ENCODE peak calls at places on chromosomes 2 and 18, in seven cellular contexts. One of them, this sample, is unnamed.

GRCh38 chr2:70010222-70011111 is 49.0 kb upstream of the ASPRV1 start:
- DNase-seq in stimulated activated CD4-positive, alpha-beta T cell treated with anti-CD3 and anti-CD28 coated beads, Interleukin-1b, Interleukin-23, amount 100 ng/mL, for 24 hours: no peak
- DNase-seq in myocyte: no peak
- DNase-seq in D341Med: no peak
- DNase-seq in Right ventricle myocardium superior: no peak
- DNase-seq in DMS153: peak
- DNase-seq in B cell: no peak
- DNase-seq in this sample: peak

GRCh38 chr2:70685771-70686171 is 82.2 kb downstream of the ADD2 start:
- DNase-seq in stimulated activated CD4-positive, alpha-beta T cell treated with anti-CD3 and anti-CD28 coated beads, Interleukin-1b, Interleukin-23, amount 100 ng/mL, for 24 hours: no peak
- DNase-seq in myocyte: no peak
- DNase-seq in D341Med: peak
- DNase-seq in Right ventricle myocardium superior: no peak
- DNase-seq in DMS153: no peak
- DNase-seq in B cell: no peak
- DNase-seq in this sample: no peak

GRCh38 chr2:204899983-204900382 is 354.7 kb downstream of the PARD3B start:
- DNase-seq in stimulated activated CD4-positive, alpha-beta T cell treated with anti-CD3 and anti-CD28 coated beads, Interleukin-1b, Interleukin-23, amount 100 ng/mL, for 24 hours: no peak
- DNase-seq in myocyte: no peak
- DNase-seq in D341Med: no peak
- DNase-seq in Right ventricle myocardium superior: no peak
- DNase-seq in DMS153: no peak
- DNase-seq in B cell: no peak
- DNase-seq in this sample: no peak

GRCh38 chr2:150371066-150371812 is 116.2 kb downstream of the RND3 start:
- DNase-seq in stimulated activated CD4-positive, alpha-beta T cell treated with anti-CD3 and anti-CD28 coated beads, Interleukin-1b, Interleukin-23, amount 100 ng/mL, for 24 hours: no peak
- DNase-seq in myocyte: no peak
- DNase-seq in D341Med: no peak
- DNase-seq in Right ventricle myocardium superior: no peak
- DNase-seq in DMS153: no peak
- DNase-seq in B cell: no peak
- DNase-seq in this sample: no peak

GRCh38 chr2:209636066-209636465 is 135.6 kb upstream of the UNC80 start:
- DNase-seq in stimulated activated CD4-positive, alpha-beta T cell treated with anti-CD3 and anti-CD28 coated beads, Interleukin-1b, Interleukin-23, amount 100 ng/mL, for 24 hours: no peak
- DNase-seq in myocyte: no peak
- DNase-seq in D341Med: no peak
- DNase-seq in Right ventricle myocardium superior: no peak
- DNase-seq in DMS153: no peak
- DNase-seq in B cell: no peak
- DNase-seq in this sample: no peak

GRCh38 chr18:31489311-31489710 is 8.7 kb upstream of the DSG2 start:
- DNase-seq in stimulated activated CD4-positive, alpha-beta T cell treated with anti-CD3 and anti-CD28 coated beads, Interleukin-1b, Interleukin-23, amount 100 ng/mL, for 24 hours: no peak
- DNase-seq in myocyte: no peak
- DNase-seq in D341Med: no peak
- DNase-seq in Right ventricle myocardium superior: no peak
- DNase-seq in DMS153: no peak
- DNase-seq in B cell: no peak
- DNase-seq in this sample: no peak

GRCh38 chr2:74908763-74909444 is 49.5 kb upstream of the POLE4 start:
- DNase-seq in stimulated activated CD4-positive, alpha-beta T cell treated with anti-CD3 and anti-CD28 coated beads, Interleukin-1b, Interleukin-23, amount 100 ng/mL, for 24 hours: no peak
- DNase-seq in myocyte: no peak
- DNase-seq in D341Med: no peak
- DNase-seq in Right ventricle myocardium superior: no peak
- DNase-seq in DMS153: peak
- DNase-seq in B cell: no peak
- DNase-seq in this sample: no peak

GRCh38 chr2:9405636-9406035 is 17.7 kb downstream of the ITGB1BP1 start:
- DNase-seq in stimulated activated CD4-positive, alpha-beta T cell treated with anti-CD3 and anti-CD28 coated beads, Interleukin-1b, Interleukin-23, amount 100 ng/mL, for 24 hours: no peak
- DNase-seq in myocyte: no peak
- DNase-seq in D341Med: no peak
- DNase-seq in Right ventricle myocardium superior: no peak
- DNase-seq in DMS153: no peak
- DNase-seq in B cell: no peak
- DNase-seq in this sample: no peak

GRCh38 chr2:121596221-121597080 is 52.8 kb downstream of the CLASP1 start:
- DNase-seq in stimulated activated CD4-positive, alpha-beta T cell treated with anti-CD3 and anti-CD28 coated beads, Interleukin-1b, Interleukin-23, amount 100 ng/mL, for 24 hours: no peak
- DNase-seq in myocyte: peak
- DNase-seq in D341Med: peak
- DNase-seq in Right ventricle myocardium superior: peak
- DNase-seq in DMS153: peak
- DNase-seq in B cell: peak
- DNase-seq in this sample: peak

GRCh38 chr2:179915395-179915992 is 54.1 kb upstream of the ZNF385B start:
- DNase-seq in stimulated activated CD4-positive, alpha-beta T cell treated with anti-CD3 and anti-CD28 coated beads, Interleukin-1b, Interleukin-23, amount 100 ng/mL, for 24 hours: no peak
- DNase-seq in myocyte: no peak
- DNase-seq in D341Med: no peak
- DNase-seq in Right ventricle myocardium superior: no peak
- DNase-seq in DMS153: no peak
- DNase-seq in B cell: no peak
- DNase-seq in this sample: no peak